ENCODE peak calls at places on chromosome 7, in five cellular contexts. G is IMR-90, C is mesendoderm, R is trophoblast cell, L is mesenchymal stem cell. W is an unnamed sample.

GRCh38 chr7:94497874-94498670 is 11.5 kb upstream of the CASD1 start:
- DNase-seq in G (no peak), C (no peak), R (no peak), L (no peak), W (no peak)

GRCh38 chr7:74364061-74364460 is 74.9 kb downstream of the CLIP2 start:
- DNase-seq in G (no peak), C (peak; percentile 77), R (no peak), L (no peak), W (no peak)

GRCh38 chr7:152674860-152675760 is 831 bp downstream of the XRCC2 start:
- DNase-seq in G (peak; percentile 29), C (peak; percentile 58), R (no peak), L (peak; percentile 74), W (no peak)

GRCh38 chr7:63899691-63900393 is 98.8 kb upstream of the ZNF722 start:
- DNase-seq in G (no peak), C (no peak), R (no peak), L (no peak), W (no peak)

GRCh38 chr7:135923700-135924261 is 53.4 kb downstream of the MTPN start:
- DNase-seq in G (peak; percentile 96), C (peak; percentile 34), R (no peak), L (peak; percentile 86), W (no peak)

GRCh38 chr7:97982647-97983046 is 7.3 kb downstream of the OCM2 start:
- DNase-seq in G (no peak), C (no peak), R (no peak), L (no peak), W (no peak)

GRCh38 chr7:110827287-110827855 is 263.6 kb upstream of the LRRN3 start:
- DNase-seq in G (no peak), C (no peak), R (no peak), L (no peak), W (no peak)

GRCh38 chr7:158707610-158708009 is 3.0 kb upstream of the NCAPG2 start:
- DNase-seq in G (no peak), C (peak; percentile 26), R (no peak), L (peak; percentile 18), W (no peak)

GRCh38 chr7:27605283-27605682 is 57.4 kb downstream of the HIBADH start:
- DNase-seq in G (no peak), C (peak; percentile 37), R (no peak), L (no peak), W (no peak)

GRCh38 chr7:76397409-76398183 is 11.9 kb downstream of the SSC4D start:
- DNase-seq in G (peak; percentile 31), C (peak; percentile 68), R (peak; percentile 63), L (no peak), W (no peak)

GRCh38 chr7:114630186-114630824 is 215.7 kb downstream of the FOXP2 start:
- DNase-seq in G (no peak), C (peak; percentile 21), R (no peak), L (no peak), W (peak; percentile 17)

GRCh38 chr7:112789824-112790650 is at the start of gene TMEM168:
- DNase-seq in G (peak; percentile 76), C (peak; percentile 91), R (peak; percentile 57), L (peak; percentile 83), W (peak; percentile 54)

GRCh38 chr7:83439021-83439420 is 209.9 kb downstream of the SEMA3E start:
- DNase-seq in G (no peak), C (no peak), R (no peak), L (no peak), W (no peak)

GRCh38 chr7:2663121-2663886 is 24.7 kb upstream of the AMZ1 start:
- DNase-seq in G (no peak), C (no peak), R (no peak), L (no peak), W (no peak)

GRCh38 chr7:151100921-151101320 is 14.6 kb downstream of the AGAP3 start:
- DNase-seq in G (no peak), C (no peak), R (no peak), L (no peak), W (no peak)

GRCh38 chr7:21550821-21551531 is 8.1 kb downstream of the DNAH11 start:
- DNase-seq in G (no peak), C (peak; percentile 89), R (peak; percentile 77), L (no peak), W (no peak)

GRCh38 chr7:150988230-150989226 is 2.3 kb upstream of the NOS3 start:
- DNase-seq in G (no peak), C (peak; percentile 82), R (no peak), L (peak; percentile 59), W (peak; percentile 84)

GRCh38 chr7:104903044-104903443 is 111.0 kb upstream of the KMT2E start:
- DNase-seq in G (peak; percentile 30), C (no peak), R (no peak), L (no peak), W (no peak)

GRCh38 chr7:152850420-152850819 is 90.9 kb downstream of the ACTR3B start:
- DNase-seq in G (no peak), C (no peak), R (no peak), L (no peak), W (no peak)

GRCh38 chr7:137931823-137932222 is 70.1 kb downstream of the CREB3L2 start:
- DNase-seq in G (no peak), C (no peak), R (no peak), L (no peak), W (no peak)

GRCh38 chr7:32588657-32589056 is 93.4 kb downstream of the AVL9 start:
- DNase-seq in G (peak; percentile 73), C (peak; percentile 36), R (no peak), L (peak; percentile 92), W (no peak)

GRCh38 chr7:116468534-116468933 is 31.0 kb upstream of the CAV2 start:
- DNase-seq in G (no peak), C (no peak), R (no peak), L (no peak), W (no peak)

GRCh38 chr7:23470290-23471089 is at the start of gene IGF2BP3:
- DNase-seq in G (peak; percentile 96), C (peak; percentile 99), R (peak; percentile 85), L (peak; percentile 99), W (peak; percentile 98)
- H3K23ac ChIP-seq in G (peak within 1 kb of the TSS; percentile 95), C (peak within 1 kb of the TSS; percentile 97), R (no peak within 1 kb of the TSS), L (peak within 1 kb of the TSS; percentile 100), W (peak within 1 kb of the TSS; percentile 86)

GRCh38 chr7:131554880-131555516 is 1.4 kb downstream of the PODXL start:
- DNase-seq in G (no peak), C (no peak), R (no peak), L (no peak), W (no peak)
- H3K23ac ChIP-seq in G (peak overlapping the region; percentile 34), C (no peak overlapping the region), R (no peak overlapping the region), L (no peak overlapping the region), W (peak overlapping the region; percentile 3)

GRCh38 chr7:44320141-44320540 is 5.3 kb downstream of the CAMK2B start:
- DNase-seq in G (peak; percentile 6), C (no peak), R (no peak), L (no peak), W (no peak)
- H3K23ac ChIP-seq in G (no peak overlapping the region), C (no peak overlapping the region), R (no peak overlapping the region), L (no peak overlapping the region), W (no peak overlapping the region)

GRCh38 chr7:100889761-100890639 is 485 bp upstream of the UFSP1 start:
- DNase-seq in G (peak; percentile 90), C (peak; percentile 97), R (peak; percentile 93), L (peak; percentile 93), W (peak; percentile 90)
- H3K23ac ChIP-seq in G (no peak overlapping the region), C (peak overlapping the region; percentile 29), R (no peak overlapping the region), L (no peak overlapping the region), W (peak overlapping the region; percentile 99)

DNA sequence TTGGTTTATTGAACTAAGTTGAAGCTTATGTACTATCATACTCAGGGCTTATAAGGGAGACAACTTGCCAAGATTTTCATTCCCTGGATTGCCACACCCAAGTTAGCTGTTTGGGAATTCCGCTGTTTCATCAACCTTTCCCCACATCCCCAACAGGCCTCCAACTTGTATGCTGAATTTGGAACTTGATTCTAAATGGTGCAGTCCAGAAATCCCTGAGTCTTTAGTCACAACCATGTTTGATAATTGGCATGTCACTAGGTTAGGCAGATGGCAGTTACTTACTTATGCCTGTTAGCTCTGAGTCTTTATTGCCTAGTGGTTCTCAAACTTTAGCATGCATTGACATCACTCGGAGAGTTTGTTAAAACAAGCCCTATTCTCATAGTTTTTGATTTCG is 135.4 kb upstream of the PRPS1L1 start:
- DNase-seq in G (no peak), C (no peak), R (no peak), L (peak; percentile 33), W (no peak)
- H3K23ac ChIP-seq in G (no peak overlapping the region), C (no peak overlapping the region), R (no peak overlapping the region), L (no peak overlapping the region), W (no peak overlapping the region)

GRCh38 chr7:7562736-7563135 is 3.9 kb upstream of the MIOS start:
- DNase-seq in G (no peak), C (no peak), R (no peak), L (no peak), W (no peak)
- H3K23ac ChIP-seq in G (no peak overlapping the region), C (no peak overlapping the region), R (no peak overlapping the region), L (no peak overlapping the region), W (no peak overlapping the region)

DNA sequence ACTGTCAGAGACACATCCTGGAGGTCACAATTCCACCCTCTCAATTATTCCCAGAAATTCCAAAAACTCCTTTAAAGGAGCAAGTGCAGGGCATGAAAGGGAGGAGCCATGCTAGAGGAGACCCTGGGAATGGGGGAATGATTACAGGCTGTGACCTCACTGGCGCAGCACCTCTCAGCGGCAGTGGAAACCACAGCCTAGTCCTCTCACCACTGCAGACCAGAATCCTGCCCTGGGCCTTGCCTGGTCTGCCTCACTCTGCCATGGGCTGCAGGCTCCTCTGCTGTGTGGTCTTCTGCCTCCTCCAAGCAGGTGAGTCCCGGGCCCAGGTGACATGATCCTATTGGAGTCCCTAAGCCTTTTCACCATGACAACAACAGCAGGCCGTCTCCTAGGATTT is 50.5 kb upstream of the PRSS58 start:
- DNase-seq in G (no peak), C (no peak), R (no peak), L (no peak), W (no peak)
- H3K23ac ChIP-seq in G (no peak overlapping the region), C (no peak overlapping the region), R (no peak overlapping the region), L (no peak overlapping the region), W (no peak overlapping the region)

W was measured in neuronal stem cell.